ENCODE peak calls at places on chromosomes 16 and 17, in eight cellular contexts. W is progenitor cell of endocrine pancreas, B is HL-60, S is AG04449, F is Calu3, H is fibroblast of lung, C is dorsolateral prefrontal cortex, K is heart left ventricle. E is an unnamed sample.

GRCh38 chr16:85884808-85885463 is 14.0 kb upstream of the IRF8 start:
- DNase-seq in W (no peak), B (no peak), S (no peak), F (no peak), H (no peak), C (no peak), K (no peak), E (no peak)

GRCh38 chr17:10197721-10198508 is 491 bp downstream of the GAS7 start:
- DNase-seq in W (peak), B (no peak), S (no peak), F (no peak), H (no peak), C (no peak), K (peak), E (no peak)

GRCh38 chr17:17782425-17783120 is 54.2 kb downstream of the SREBF1 start:
- DNase-seq in W (peak), B (no peak), S (no peak), F (peak), H (peak), C (no peak), K (peak), E (no peak)

GRCh38 chr16:19841184-19841583 is 43.5 kb downstream of the GPRC5B start:
- DNase-seq in W (no peak), B (no peak), S (no peak), F (no peak), H (no peak), C (no peak), K (no peak), E (no peak)

GRCh38 chr17:18261146-18261515 is 669 bp downstream of the MIEF2 start:
- DNase-seq in W (no peak), B (no peak), S (no peak), F (peak), H (peak), C (peak), K (peak), E (peak)

GRCh38 chr16:59573528-59574271 is 839.6 kb upstream of the GOT2 start:
- DNase-seq in W (no peak), B (no peak), S (peak), F (no peak), H (peak), C (no peak), K (no peak), E (peak)

GRCh38 chr16:6682142-6682811 is 650.4 kb upstream of the RBFOX1 start:
- DNase-seq in W (peak), B (peak), S (no peak), F (peak), H (no peak), C (peak), K (no peak), E (no peak)

GRCh38 chr17:77746901-77747620 is 211.4 kb upstream of the TNRC6C start:
- DNase-seq in W (no peak), B (no peak), S (no peak), F (no peak), H (no peak), C (no peak), K (no peak), E (no peak)

GRCh38 chr17:50631195-50631907 is 3.3 kb upstream of the ABCC3 start:
- DNase-seq in W (no peak), B (no peak), S (no peak), F (no peak), H (no peak), C (no peak), K (no peak), E (peak)

GRCh38 chr17:5254903-5255521 is 20.4 kb upstream of the SCIMP start:
- DNase-seq in W (no peak), B (no peak), S (no peak), F (no peak), H (no peak), C (no peak), K (no peak), E (peak)

GRCh38 chr17:7561589-7562207 is at the start of gene SENP3:
- DNase-seq in W (peak), B (no peak), S (peak), F (peak), H (peak), C (peak), K (peak), E (peak)

GRCh38 chr16:11016524-11016988 is 72.2 kb downstream of the CLEC16A start:
- DNase-seq in W (no peak), B (no peak), S (no peak), F (no peak), H (no peak), C (no peak), K (no peak), E (peak)

GRCh38 chr17:17018612-17019429 is 23.4 kb upstream of the MPRIP start:
- DNase-seq in W (peak), B (no peak), S (no peak), F (peak), H (no peak), C (no peak), K (no peak), E (no peak)

GRCh38 chr16:12341423-12341822 is 364.9 kb downstream of the SNX29 start:
- DNase-seq in W (no peak), B (no peak), S (no peak), F (peak), H (peak), C (no peak), K (no peak), E (peak)

GRCh38 chr17:73803867-73804539 is 159.8 kb upstream of the SDK2 start:
- DNase-seq in W (no peak), B (no peak), S (no peak), F (no peak), H (no peak), C (no peak), K (no peak), E (no peak)

GRCh38 chr17:63075969-63076368 is 109.9 kb downstream of the TANC2 start:
- DNase-seq in W (no peak), B (no peak), S (no peak), F (no peak), H (peak), C (no peak), K (no peak), E (no peak)

GRCh38 chr16:10992797-10993196 is 48.4 kb downstream of the CLEC16A start:
- DNase-seq in W (no peak), B (no peak), S (peak), F (peak), H (peak), C (no peak), K (no peak), E (peak)

GRCh38 chr17:47605006-47605405 is 44.7 kb upstream of the KPNB1 start:
- DNase-seq in W (no peak), B (no peak), S (peak), F (no peak), H (no peak), C (no peak), K (no peak), E (no peak)

GRCh38 chr16:57988929-57989328 is 11.5 kb downstream of the ZNF319 start:
- DNase-seq in W (no peak), B (no peak), S (no peak), F (no peak), H (no peak), C (peak), K (no peak), E (no peak)

GRCh38 chr17:2876467-2876866 is 80.2 kb downstream of the RAP1GAP2 start:
- DNase-seq in W (no peak), B (no peak), S (no peak), F (no peak), H (no peak), C (no peak), K (no peak), E (no peak)

GRCh38 chr16:85553436-85554113 is 59.5 kb upstream of the GSE1 start:
- DNase-seq in W (peak), B (peak), S (no peak), F (peak), H (peak), C (no peak), K (peak), E (peak)

GRCh38 chr16:71557299-71557698 is 19.6 kb downstream of the TAT start:
- DNase-seq in W (no peak), B (no peak), S (no peak), F (no peak), H (no peak), C (no peak), K (no peak), E (no peak)

GRCh38 chr16:30186782-30187555 is 3.6 kb downstream of the CORO1A start:
- DNase-seq in W (peak), B (peak), S (no peak), F (no peak), H (no peak), C (peak), K (peak), E (peak)

GRCh38 chr16:66629856-66630255 is 25.4 kb downstream of the CMTM3 start:
- DNase-seq in W (no peak), B (no peak), S (no peak), F (no peak), H (no peak), C (no peak), K (no peak), E (no peak)

GRCh38 chr16:29810699-29811169 is 1.3 kb upstream of the PRRT2 start:
- DNase-seq in W (no peak), B (no peak), S (no peak), F (no peak), H (no peak), C (no peak), K (no peak), E (no peak)

GRCh38 chr17:9402590-9403199 is 172.9 kb downstream of the STX8 start:
- DNase-seq in W (no peak), B (no peak), S (no peak), F (peak), H (no peak), C (no peak), K (no peak), E (peak)

GRCh38 chr17:39800540-39800939 is 62.8 kb downstream of the GRB7 start:
- DNase-seq in W (no peak), B (no peak), S (no peak), F (peak), H (no peak), C (no peak), K (no peak), E (no peak)

GRCh38 chr16:58063377-58064076 is 38.0 kb downstream of the MMP15 start:
- DNase-seq in W (no peak), B (no peak), S (no peak), F (no peak), H (no peak), C (no peak), K (no peak), E (no peak)

GRCh38 chr16:20613471-20613887 is 37.3 kb upstream of the ACSM2B start:
- DNase-seq in W (no peak), B (no peak), S (no peak), F (no peak), H (no peak), C (peak), K (no peak), E (no peak)

GRCh38 chr17:69643686-69644085 is 229.2 kb downstream of the MAP2K6 start:
- DNase-seq in W (no peak), B (no peak), S (no peak), F (no peak), H (no peak), C (no peak), K (no peak), E (no peak)

GRCh38 chr17:82767041-82767754 is 15.3 kb downstream of the TBCD start:
- DNase-seq in W (no peak), B (no peak), S (no peak), F (peak), H (peak), C (peak), K (no peak), E (peak)

GRCh38 chr17:76388966-76389888 is 4.8 kb downstream of the SPHK1 start:
- DNase-seq in W (no peak), B (no peak), S (no peak), F (no peak), H (no peak), C (no peak), K (no peak), E (no peak)
- TF ChIP-seq CTCF in W (no peak), B (no peak), S (no peak), F (no peak), H (no peak), C (no peak), K (no peak), E (no peak)

GRCh38 chr16:1031666-1032065 is 40.9 kb upstream of the SSTR5 start:
- DNase-seq in W (no peak), B (no peak), S (no peak), F (no peak), H (no peak), C (no peak), K (no peak), E (no peak)

GRCh38 chr16:1029259-1029545 is 43.3 kb upstream of the SSTR5 start:
- DNase-seq in W (no peak), B (no peak), S (no peak), F (no peak), H (no peak), C (no peak), K (no peak), E (no peak)

GRCh38 chr16:1028524-1029258 is 43.9 kb upstream of the SSTR5 start:
- DNase-seq in W (no peak), B (no peak), S (no peak), F (no peak), H (no peak), C (no peak), K (no peak), E (no peak)

GRCh38 chr16:1032607-1033006 is 39.9 kb upstream of the SSTR5 start:
- DNase-seq in W (no peak), B (no peak), S (no peak), F (no peak), H (no peak), C (no peak), K (no peak), E (no peak)

DNA sequence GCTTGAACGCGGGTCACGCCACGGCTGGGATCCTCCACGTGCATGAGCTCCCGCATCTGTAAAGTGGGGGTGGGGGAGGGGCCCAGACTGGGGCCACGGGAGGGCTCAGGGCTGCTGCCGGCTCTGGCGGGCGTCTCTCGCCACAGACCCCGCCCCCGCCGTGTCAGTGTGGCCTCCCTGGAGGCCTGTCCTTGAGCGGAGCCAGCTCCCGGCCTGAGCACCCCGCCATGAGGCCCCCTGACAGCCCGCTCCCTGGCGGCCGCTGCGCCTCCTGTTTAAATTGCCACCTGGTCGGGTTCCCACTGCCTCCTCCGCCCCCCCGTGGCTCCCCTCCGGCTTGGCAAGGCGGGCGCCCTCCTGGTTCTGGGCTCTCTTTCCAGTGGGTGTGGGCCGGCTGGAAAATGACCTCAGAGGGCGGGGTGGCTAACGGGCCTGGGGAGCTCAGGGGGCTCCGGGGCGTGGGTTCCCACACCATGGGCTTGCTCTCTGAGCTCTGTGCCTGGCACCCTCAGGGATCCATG is 42.1 kb upstream of the SSTR5 start:
- DNase-seq in W (no peak), B (no peak), S (no peak), F (no peak), H (no peak), C (no peak), K (no peak), E (no peak)
- TF ChIP-seq CTCF in W (no peak), B (no peak), S (no peak), F (no peak), H (no peak), C (no peak), K (no peak), E (no peak)

GRCh38 chr16:64455275-64455674 is 666.6 kb downstream of the CDH11 start:
- DNase-seq in W (no peak), B (no peak), S (no peak), F (no peak), H (peak), C (no peak), K (no peak), E (peak)
- TF ChIP-seq CTCF in W (no peak), B (no peak), S (peak), F (no peak), H (peak), C (no peak), K (peak), E (peak)

GRCh38 chr16:67723151-67723915 is 4.2 kb upstream of the GFOD2 start:
- DNase-seq in W (no peak), B (no peak), S (peak), F (no peak), H (peak), C (no peak), K (no peak), E (peak)
- TF ChIP-seq CTCF in W (no peak), B (no peak), S (no peak), F (no peak), H (no peak), C (no peak), K (no peak), E (no peak)

DNA sequence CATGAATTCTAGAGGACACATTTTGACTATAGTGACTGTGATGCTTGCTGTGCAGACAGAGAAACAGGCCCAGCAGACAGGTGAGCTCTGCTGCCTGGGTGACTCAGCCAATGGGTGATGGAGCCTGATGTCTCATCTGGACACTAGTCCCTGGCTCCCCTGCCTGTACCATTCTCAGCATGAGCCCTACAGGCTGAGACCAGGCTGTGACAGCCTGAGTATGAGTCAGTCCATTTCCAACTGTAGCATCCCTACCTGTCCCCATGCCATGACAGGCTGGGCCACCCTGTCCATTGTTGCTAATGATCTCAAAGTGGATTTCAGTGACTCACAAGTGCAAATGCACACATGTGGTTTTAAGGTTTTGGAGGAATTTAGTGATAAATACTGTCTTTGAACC is 102.5 kb upstream of the EEF2KMT start:
- DNase-seq in W (no peak), B (no peak), S (no peak), F (no peak), H (no peak), C (no peak), K (no peak), E (no peak)
- TF ChIP-seq CTCF in W (no peak), B (no peak), S (no peak), F (no peak), H (no peak), C (no peak), K (no peak), E (no peak)

GRCh38 chr17:1010086-1010450 is 13.1 kb downstream of the TIMM22 start:
- DNase-seq in W (no peak), B (no peak), S (no peak), F (no peak), H (no peak), C (no peak), K (no peak), E (no peak)
- TF ChIP-seq CTCF in W (no peak), B (no peak), S (no peak), F (no peak), H (no peak), C (no peak), K (no peak), E (no peak)

E was measured in fibroblast of villous mesenchyme.